ENCODE peak calls at places on chromosomes 7 and 10, in six cellular contexts. M is GDM1; I is kidney epithelial cell; C is activated T-cell treated with anti-CD3 and anti-CD28 coated beads, Interleukin-2, amount 50 U/mL, for 4 hours; F is hepatic stellate cell; Q is adrenal gland. D is an unnamed sample.

GRCh38 chr7:106448992-106449859 is 164.4 kb upstream of the NAMPT start:
- DNase-seq in M (no peak), I (no peak), C (no peak), F (no peak), Q (no peak), D (no peak)

GRCh38 chr10:132273966-132274365 is 33.8 kb downstream of the STK32C start:
- DNase-seq in M (no peak), I (no peak), C (no peak), F (no peak), Q (no peak), D (no peak)

GRCh38 chr7:55569797-55570196 is 2.5 kb downstream of the VOPP1 start:
- DNase-seq in M (no peak), I (no peak), C (no peak), F (no peak), Q (no peak), D (no peak)

GRCh38 chr10:119747940-119748339 is 22.1 kb downstream of the INPP5F start:
- DNase-seq in M (no peak), I (no peak), C (no peak), F (no peak), Q (no peak), D (no peak)

GRCh38 chr10:103548006-103548405 is 54.5 kb downstream of the NEURL1 start:
- DNase-seq in M (no peak), I (no peak), C (no peak), F (no peak), Q (no peak), D (no peak)

GRCh38 chr10:87956055-87956454 is 92.6 kb downstream of the PTEN start:
- DNase-seq in M (no peak), I (no peak), C (no peak), F (no peak), Q (no peak), D (no peak)

GRCh38 chr10:102918817-102919236 is 733 bp downstream of the CNNM2 start:
- DNase-seq in M (no peak), I (no peak), C (peak), F (no peak), Q (peak), D (no peak)

GRCh38 chr7:43164757-43165156 is 52.3 kb downstream of the HECW1 start:
- DNase-seq in M (no peak), I (peak), C (no peak), F (peak), Q (peak), D (no peak)

GRCh38 chr7:31129067-31129466 is 77.0 kb downstream of the ADCYAP1R1 start:
- DNase-seq in M (no peak), I (no peak), C (no peak), F (no peak), Q (peak), D (no peak)